ENCODE peak calls at places on chromosomes 4 and X, in five cellular contexts. A, O, Q, Z and J are unnamed samples.

GRCh38 chr4:182449186-182449880 is 206.1 kb downstream of the TENM3 start:
- DNase-seq in O (no peak), Z (no peak), Q (no peak), A (peak), J (no peak)

GRCh38 chr4:14254252-14254651 is 626.7 kb upstream of the BOD1L1 start:
- DNase-seq in A (peak), O (peak), Z (peak), Q (no peak), J (peak)

GRCh38 chr4:82988323-82988832 is 22.2 kb downstream of the LIN54 start:
- DNase-seq in Q (no peak), Z (no peak), O (no peak), A (no peak), J (no peak)

GRCh38 chr4:22313974-22314373 is 201.9 kb downstream of the ADGRA3 start:
- DNase-seq in O (no peak), A (no peak), Q (no peak), Z (no peak), J (no peak)

GRCh38 chrX:9595131-9595530 is 130.3 kb downstream of the TBL1X start:
- DNase-seq in A (no peak), O (no peak), Z (no peak), Q (no peak), J (no peak)

GRCh38 chr4:680931-681645 is 6.7 kb downstream of the MYL5 start:
- DNase-seq in Z (peak), A (no peak), O (no peak), Q (peak), J (peak)

GRCh38 chr4:138190452-138190858 is 51.7 kb downstream of the SLC7A11 start:
- DNase-seq in Z (no peak), O (no peak), A (no peak), Q (no peak), J (no peak)

GRCh38 chr4:43496188-43496587 is 603.7 kb downstream of the GRXCR1 start:
- DNase-seq in O (no peak), Q (no peak), A (no peak), Z (no peak), J (no peak)

GRCh38 chr4:139453041-139453370 is 915 bp upstream of the RAB33B start:
- DNase-seq in O (peak), Q (no peak), Z (no peak), A (peak), J (no peak)

GRCh38 chrX:112851161-112851779 is 10.6 kb upstream of the AMOT start:
- DNase-seq in Z (no peak), A (no peak), O (no peak), Q (no peak), J (no peak)
- TF ChIP-seq EP300 in Z (no peak), A (no peak), O (no peak), Q (no peak), J (no peak)

DNA sequence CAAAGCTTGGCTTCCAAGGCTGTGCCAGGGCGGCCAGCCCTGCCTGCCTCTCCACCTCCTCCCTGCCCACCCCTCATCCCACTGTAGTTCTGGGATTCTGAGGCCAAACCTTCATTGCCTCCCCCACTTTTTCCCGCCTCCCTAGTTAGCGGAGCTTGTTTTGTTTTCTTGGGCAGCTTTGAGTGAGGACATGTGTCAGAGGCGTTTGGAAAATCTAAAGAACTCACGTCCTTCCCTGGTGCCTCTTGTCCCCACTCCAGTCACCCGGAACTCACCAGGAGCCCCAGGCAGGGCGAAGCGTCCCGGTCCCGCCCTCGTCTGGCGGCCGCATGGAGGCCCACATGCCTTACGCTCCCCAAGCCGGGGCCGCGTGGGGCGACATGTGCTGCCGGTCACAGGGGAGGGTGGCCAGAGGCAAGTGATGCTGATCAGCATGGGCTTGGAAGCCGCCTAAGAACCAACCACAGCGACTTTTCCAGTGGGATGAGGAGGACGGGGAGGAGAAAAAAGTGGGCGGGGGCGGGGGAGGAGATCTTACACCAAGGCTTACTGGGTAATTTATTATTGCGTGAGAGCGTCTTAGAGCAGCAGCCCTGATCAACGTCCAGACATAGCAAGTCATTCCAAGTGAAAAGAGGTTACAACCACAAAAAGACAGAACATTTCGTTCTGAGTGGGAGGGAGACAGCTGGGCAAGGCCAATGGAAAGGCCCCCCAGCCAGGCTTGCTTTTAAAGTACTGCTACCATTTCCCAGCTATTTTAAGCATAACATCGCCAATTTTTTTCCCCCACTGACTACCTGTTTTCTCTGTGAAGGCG is 48.5 kb downstream of the PRPS1 start:
- DNase-seq in A (peak), Z (peak), O (peak), Q (peak), J (peak)
- TF ChIP-seq EP300 in A (no peak), Z (peak), O (peak), Q (peak), J (no peak)

GRCh38 chr4:75327804-75328512 is 186.2 kb downstream of the RCHY1 start:
- DNase-seq in Z (no peak), Q (no peak), O (no peak), A (no peak), J (no peak)
- TF ChIP-seq EP300 in Z (no peak), Q (peak), O (peak), A (no peak), J (no peak)

GRCh38 chrX:47664737-47665136 is 5.8 kb upstream of the UXT start:
- DNase-seq in Q (no peak), Z (no peak), A (no peak), O (no peak), J (no peak)

GRCh38 chrX:47658301-47658683 is 688 bp downstream of the UXT start:
- DNase-seq in O (no peak), Z (no peak), A (no peak), Q (no peak), J (no peak)

GRCh38 chrX:47658684-47659515 is at the start of gene UXT:
- DNase-seq in Z (peak), Q (peak), A (peak), O (peak), J (peak)

GRCh38 chrX:47661539-47661938 is 2.6 kb upstream of the UXT start:
- DNase-seq in Q (no peak), Z (no peak), O (no peak), A (no peak), J (no peak)

GRCh38 chrX:47662144-47662657 is 3.2 kb upstream of the UXT start:
- DNase-seq in Z (peak), A (no peak), Q (no peak), O (no peak), J (no peak)
- TF ChIP-seq EP300 in Z (no peak), A (no peak), Q (no peak), O (no peak), J (no peak)

GRCh38 chr4:109432203-109432602 is 1.4 kb upstream of the SEC24B start:
- DNase-seq in Z (no peak), A (no peak), Q (no peak), O (no peak), J (no peak)

GRCh38 chr4:109432676-109433075 is 939 bp upstream of the SEC24B start:
- DNase-seq in O (no peak), Q (no peak), Z (no peak), A (no peak), J (no peak)

GRCh38 chr4:109434793-109435080 is 1.1 kb downstream of the SEC24B start:
- DNase-seq in O (no peak), A (no peak), Q (no peak), Z (no peak), J (no peak)

GRCh38 chr4:109434007-109434792 is 585 bp downstream of the SEC24B start:
- DNase-seq in O (peak), Z (peak), A (no peak), Q (no peak), J (peak)

GRCh38 chr4:109433281-109434006 is at the start of gene SEC24B:
- DNase-seq in A (peak), Z (peak), Q (peak), O (peak), J (peak)
- TF ChIP-seq EP300 in A (no peak), Z (no peak), Q (no peak), O (peak), J (no peak)

GRCh38 chr4:108779958-108780357 is 17.1 kb upstream of the ETNPPL start:
- DNase-seq in Q (no peak), Z (no peak), A (no peak), O (no peak), J (no peak)
- TF ChIP-seq EP300 in Q (no peak), Z (no peak), A (no peak), O (no peak), J (no peak)

DNA sequence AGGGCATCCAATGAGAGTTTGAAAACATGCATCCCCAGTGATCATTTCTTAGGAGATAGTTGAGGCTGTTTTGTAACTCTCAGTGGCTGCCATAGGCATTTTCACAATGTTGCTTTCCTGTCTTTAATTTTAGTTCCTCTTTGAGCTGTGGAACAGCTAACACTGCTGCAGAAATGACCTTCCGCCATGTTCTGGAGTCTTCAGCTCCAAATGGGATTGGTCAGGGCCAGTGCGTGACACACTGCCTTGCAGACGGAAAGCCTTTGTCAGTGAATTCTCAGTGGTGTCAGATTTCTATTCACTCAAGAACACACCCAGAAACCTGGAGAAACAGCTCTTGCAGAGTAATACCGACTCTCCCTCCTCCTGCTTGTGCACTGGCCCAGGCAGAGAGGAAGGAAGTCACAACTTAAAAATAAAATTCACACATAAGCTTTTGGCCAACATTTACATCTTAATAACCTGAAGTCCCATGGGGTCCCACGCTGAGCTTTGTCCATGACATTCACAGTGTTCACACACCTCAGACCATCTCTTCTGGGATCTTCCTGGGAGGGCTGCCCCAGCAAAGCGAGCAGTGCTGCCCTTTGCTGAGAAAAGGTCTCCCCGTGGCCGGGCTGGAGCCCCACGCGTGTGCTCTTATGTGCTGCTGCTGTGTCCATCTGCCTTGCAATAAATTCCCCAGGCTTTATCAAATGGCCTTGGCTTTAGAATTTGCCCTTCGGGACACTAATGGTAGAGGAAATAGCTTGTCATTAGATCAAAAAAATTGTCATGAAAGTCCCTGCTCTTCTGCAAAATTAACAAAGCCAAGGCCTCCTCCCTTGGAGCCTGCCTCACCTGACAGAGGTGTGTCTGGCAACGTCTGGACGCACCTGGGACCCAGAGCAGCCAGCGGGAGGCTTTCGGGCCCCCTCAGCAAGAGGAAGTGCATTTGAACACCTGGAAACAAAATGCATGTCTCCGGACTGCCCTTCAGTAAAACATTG is 126.8 kb downstream of the IRF2 start:
- DNase-seq in A (no peak), O (peak), Q (no peak), Z (no peak), J (no peak)
- TF ChIP-seq EP300 in A (no peak), O (peak), Q (no peak), Z (peak), J (no peak)